ENCODE peak calls at places on chromosomes 5 and 9, in ten cellular contexts. One of them, this sample, is unnamed.

GRCh38 chr5:171863928-171864327 is 78.3 kb downstream of the SMIM23 start:
- DNase-seq in breast epithelium: no peak
- DNase-seq in HCT116: no peak
- DNase-seq in sigmoid colon: no peak
- DNase-seq in SK-N-SH: no peak
- DNase-seq in suprapubic skin: no peak
- DNase-seq in transverse colon: no peak
- DNase-seq in stomach: no peak
- DNase-seq in Panc1: no peak
- DNase-seq in upper lobe of left lung: no peak
- DNase-seq in this sample: no peak

GRCh38 chr5:135386886-135387628 is 12.0 kb downstream of the MACROH2A1 start:
- DNase-seq in breast epithelium: no peak
- DNase-seq in HCT116: peak; percentile 62
- DNase-seq in sigmoid colon: no peak
- DNase-seq in SK-N-SH: no peak
- DNase-seq in suprapubic skin: no peak
- DNase-seq in transverse colon: peak; percentile 70
- DNase-seq in stomach: peak; percentile 59
- DNase-seq in Panc1: peak; percentile 47
- DNase-seq in upper lobe of left lung: no peak
- DNase-seq in this sample: no peak

GRCh38 chr5:27821681-27822080 is 783.3 kb upstream of the CDH9 start:
- DNase-seq in breast epithelium: no peak
- DNase-seq in HCT116: no peak
- DNase-seq in sigmoid colon: no peak
- DNase-seq in SK-N-SH: no peak
- DNase-seq in suprapubic skin: no peak
- DNase-seq in transverse colon: no peak
- DNase-seq in stomach: no peak
- DNase-seq in Panc1: no peak
- DNase-seq in upper lobe of left lung: no peak
- DNase-seq in this sample: no peak

GRCh38 chr5:135124128-135124527 is 90.1 kb upstream of the PITX1 start:
- DNase-seq in breast epithelium: no peak
- DNase-seq in HCT116: no peak
- DNase-seq in sigmoid colon: no peak
- DNase-seq in SK-N-SH: no peak
- DNase-seq in suprapubic skin: no peak
- DNase-seq in transverse colon: no peak
- DNase-seq in stomach: no peak
- DNase-seq in Panc1: no peak
- DNase-seq in upper lobe of left lung: no peak
- DNase-seq in this sample: no peak

GRCh38 chr9:72305102-72305546 is 59.9 kb downstream of the ZFAND5 start:
- DNase-seq in breast epithelium: peak; percentile 64
- DNase-seq in HCT116: peak; percentile 95
- DNase-seq in sigmoid colon: peak; percentile 97
- DNase-seq in SK-N-SH: peak; percentile 8
- DNase-seq in suprapubic skin: no peak
- DNase-seq in transverse colon: peak; percentile 89
- DNase-seq in stomach: peak; percentile 85
- DNase-seq in Panc1: no peak
- DNase-seq in upper lobe of left lung: no peak
- DNase-seq in this sample: peak; percentile 46

GRCh38 chr9:14243514-14244042 is 70.4 kb downstream of the NFIB start:
- DNase-seq in breast epithelium: no peak
- DNase-seq in HCT116: no peak
- DNase-seq in sigmoid colon: no peak
- DNase-seq in SK-N-SH: no peak
- DNase-seq in suprapubic skin: no peak
- DNase-seq in transverse colon: no peak
- DNase-seq in stomach: no peak
- DNase-seq in Panc1: no peak
- DNase-seq in upper lobe of left lung: no peak
- DNase-seq in this sample: no peak

GRCh38 chr9:130029591-130029990 is 13.4 kb downstream of the FNBP1 start:
- DNase-seq in breast epithelium: no peak
- DNase-seq in HCT116: no peak
- DNase-seq in sigmoid colon: no peak
- DNase-seq in SK-N-SH: no peak
- DNase-seq in suprapubic skin: no peak
- DNase-seq in transverse colon: no peak
- DNase-seq in stomach: no peak
- DNase-seq in Panc1: no peak
- DNase-seq in upper lobe of left lung: no peak
- DNase-seq in this sample: no peak

GRCh38 chr9:77386187-77386586 is 208.9 kb downstream of the VPS13A start:
- DNase-seq in breast epithelium: no peak
- DNase-seq in HCT116: no peak
- DNase-seq in sigmoid colon: no peak
- DNase-seq in SK-N-SH: no peak
- DNase-seq in suprapubic skin: no peak
- DNase-seq in transverse colon: no peak
- DNase-seq in stomach: no peak
- DNase-seq in Panc1: no peak
- DNase-seq in upper lobe of left lung: no peak
- DNase-seq in this sample: no peak

GRCh38 chr9:86200599-86201162 is 58.8 kb downstream of the C9orf153 start:
- DNase-seq in breast epithelium: no peak
- DNase-seq in HCT116: no peak
- DNase-seq in sigmoid colon: no peak
- DNase-seq in SK-N-SH: no peak
- DNase-seq in suprapubic skin: no peak
- DNase-seq in transverse colon: no peak
- DNase-seq in stomach: no peak
- DNase-seq in Panc1: no peak
- DNase-seq in upper lobe of left lung: no peak
- DNase-seq in this sample: no peak

GRCh38 chr5:81782811-81783210 is 31.9 kb upstream of the SSBP2 start:
- DNase-seq in breast epithelium: no peak
- DNase-seq in HCT116: no peak
- DNase-seq in sigmoid colon: no peak
- DNase-seq in SK-N-SH: no peak
- DNase-seq in suprapubic skin: no peak
- DNase-seq in transverse colon: no peak
- DNase-seq in stomach: no peak
- DNase-seq in Panc1: no peak
- DNase-seq in upper lobe of left lung: no peak
- DNase-seq in this sample: no peak

GRCh38 chr5:71996789-71997188 is 110.5 kb upstream of the MAP1B start:
- DNase-seq in breast epithelium: no peak
- DNase-seq in HCT116: no peak
- DNase-seq in sigmoid colon: no peak
- DNase-seq in SK-N-SH: peak; percentile 20
- DNase-seq in suprapubic skin: no peak
- DNase-seq in transverse colon: no peak
- DNase-seq in stomach: no peak
- DNase-seq in Panc1: no peak
- DNase-seq in upper lobe of left lung: no peak
- DNase-seq in this sample: no peak

GRCh38 chr9:105835721-105836120 is 141.4 kb downstream of the TMEM38B start:
- DNase-seq in breast epithelium: no peak
- DNase-seq in HCT116: no peak
- DNase-seq in sigmoid colon: no peak
- DNase-seq in SK-N-SH: no peak
- DNase-seq in suprapubic skin: no peak
- DNase-seq in transverse colon: no peak
- DNase-seq in stomach: no peak
- DNase-seq in Panc1: no peak
- DNase-seq in upper lobe of left lung: peak; percentile 18
- DNase-seq in this sample: no peak

GRCh38 chr5:173153842-173154241 is 9.5 kb downstream of the BNIP1 start:
- DNase-seq in breast epithelium: no peak
- DNase-seq in HCT116: no peak
- DNase-seq in sigmoid colon: no peak
- DNase-seq in SK-N-SH: no peak
- DNase-seq in suprapubic skin: no peak
- DNase-seq in transverse colon: no peak
- DNase-seq in stomach: no peak
- DNase-seq in Panc1: no peak
- DNase-seq in upper lobe of left lung: no peak
- DNase-seq in this sample: no peak

GRCh38 chr5:146751781-146752401 is 126.7 kb downstream of the PPP2R2B start:
- DNase-seq in breast epithelium: no peak
- DNase-seq in HCT116: no peak
- DNase-seq in sigmoid colon: no peak
- DNase-seq in SK-N-SH: no peak
- DNase-seq in suprapubic skin: no peak
- DNase-seq in transverse colon: peak; percentile 25
- DNase-seq in stomach: peak; percentile 26
- DNase-seq in Panc1: no peak
- DNase-seq in upper lobe of left lung: no peak
- DNase-seq in this sample: no peak

GRCh38 chr5:126477681-126478117 is 54.5 kb downstream of the GRAMD2B start:
- DNase-seq in breast epithelium: peak; percentile 71
- DNase-seq in HCT116: no peak
- DNase-seq in sigmoid colon: no peak
- DNase-seq in SK-N-SH: no peak
- DNase-seq in suprapubic skin: no peak
- DNase-seq in transverse colon: no peak
- DNase-seq in stomach: no peak
- DNase-seq in Panc1: no peak
- DNase-seq in upper lobe of left lung: no peak
- DNase-seq in this sample: no peak
- TF ChIP-seq POLR2AphosphoS5 in breast epithelium: no peak
- TF ChIP-seq POLR2AphosphoS5 in HCT116: no peak
- TF ChIP-seq POLR2AphosphoS5 in sigmoid colon: peak; percentile 13
- TF ChIP-seq POLR2AphosphoS5 in SK-N-SH: no peak
- TF ChIP-seq POLR2AphosphoS5 in suprapubic skin: no peak
- TF ChIP-seq POLR2AphosphoS5 in transverse colon: no peak
- TF ChIP-seq POLR2AphosphoS5 in stomach: no peak
- TF ChIP-seq POLR2AphosphoS5 in Panc1: no peak
- TF ChIP-seq POLR2AphosphoS5 in upper lobe of left lung: no peak
- TF ChIP-seq POLR2AphosphoS5 in this sample: no peak

DNA sequence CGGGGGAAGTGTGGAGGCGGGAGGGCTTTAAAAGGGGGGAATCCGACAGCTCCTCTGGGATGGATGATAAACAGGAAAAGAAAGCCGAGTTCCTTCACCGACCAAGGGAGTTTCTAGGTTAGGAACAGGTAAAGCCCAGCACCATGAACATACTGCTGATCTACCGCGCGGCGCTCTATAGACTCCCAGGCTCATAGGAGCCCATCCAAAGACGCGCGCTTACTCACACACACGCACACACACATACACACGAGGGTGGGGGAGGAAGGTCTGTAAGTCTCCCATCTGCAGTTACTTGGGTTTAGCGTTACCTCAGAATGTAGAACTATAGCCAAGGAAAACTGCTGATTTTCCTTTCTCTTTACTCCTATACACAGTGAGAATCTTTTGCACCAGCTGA is 2.6 kb upstream of the GABRB2 start:
- DNase-seq in breast epithelium: no peak
- DNase-seq in HCT116: no peak
- DNase-seq in sigmoid colon: no peak
- DNase-seq in SK-N-SH: no peak
- DNase-seq in suprapubic skin: no peak
- DNase-seq in transverse colon: no peak
- DNase-seq in stomach: no peak
- DNase-seq in Panc1: no peak
- DNase-seq in upper lobe of left lung: no peak
- DNase-seq in this sample: no peak
- H3K4me3 ChIP-seq in breast epithelium: peak overlapping the region; percentile 46
- H3K4me3 ChIP-seq in HCT116: no peak overlapping the region
- H3K4me3 ChIP-seq in sigmoid colon: no peak overlapping the region
- H3K4me3 ChIP-seq in SK-N-SH: no peak overlapping the region
- H3K4me3 ChIP-seq in suprapubic skin: peak overlapping the region; percentile 51
- H3K4me3 ChIP-seq in transverse colon: peak overlapping the region; percentile 38
- H3K4me3 ChIP-seq in stomach: peak overlapping the region; percentile 47
- H3K4me3 ChIP-seq in Panc1: no peak overlapping the region
- H3K4me3 ChIP-seq in upper lobe of left lung: no peak overlapping the region
- H3K4me3 ChIP-seq in this sample: no peak overlapping the region

GRCh38 chr5:1886634-1887399 is 4.1 kb upstream of the IRX4 start:
- DNase-seq in breast epithelium: no peak
- DNase-seq in HCT116: no peak
- DNase-seq in sigmoid colon: no peak
- DNase-seq in SK-N-SH: no peak
- DNase-seq in suprapubic skin: no peak
- DNase-seq in transverse colon: no peak
- DNase-seq in stomach: no peak
- DNase-seq in Panc1: no peak
- DNase-seq in upper lobe of left lung: no peak
- DNase-seq in this sample: no peak

GRCh38 chr5:1883925-1884637 is 1.4 kb upstream of the IRX4 start:
- DNase-seq in breast epithelium: no peak
- DNase-seq in HCT116: no peak
- DNase-seq in sigmoid colon: no peak
- DNase-seq in SK-N-SH: no peak
- DNase-seq in suprapubic skin: no peak
- DNase-seq in transverse colon: no peak
- DNase-seq in stomach: no peak
- DNase-seq in Panc1: no peak
- DNase-seq in upper lobe of left lung: no peak
- DNase-seq in this sample: no peak

GRCh38 chr5:1884638-1885475 is 2.1 kb upstream of the IRX4 start:
- DNase-seq in breast epithelium: no peak
- DNase-seq in HCT116: no peak
- DNase-seq in sigmoid colon: no peak
- DNase-seq in SK-N-SH: no peak
- DNase-seq in suprapubic skin: no peak
- DNase-seq in transverse colon: no peak
- DNase-seq in stomach: no peak
- DNase-seq in Panc1: no peak
- DNase-seq in upper lobe of left lung: no peak
- DNase-seq in this sample: no peak

GRCh38 chr5:1885777-1886633 is 3.3 kb upstream of the IRX4 start:
- DNase-seq in breast epithelium: no peak
- DNase-seq in HCT116: no peak
- DNase-seq in sigmoid colon: no peak
- DNase-seq in SK-N-SH: no peak
- DNase-seq in suprapubic skin: no peak
- DNase-seq in transverse colon: no peak
- DNase-seq in stomach: no peak
- DNase-seq in Panc1: no peak
- DNase-seq in upper lobe of left lung: no peak
- DNase-seq in this sample: no peak

DNA sequence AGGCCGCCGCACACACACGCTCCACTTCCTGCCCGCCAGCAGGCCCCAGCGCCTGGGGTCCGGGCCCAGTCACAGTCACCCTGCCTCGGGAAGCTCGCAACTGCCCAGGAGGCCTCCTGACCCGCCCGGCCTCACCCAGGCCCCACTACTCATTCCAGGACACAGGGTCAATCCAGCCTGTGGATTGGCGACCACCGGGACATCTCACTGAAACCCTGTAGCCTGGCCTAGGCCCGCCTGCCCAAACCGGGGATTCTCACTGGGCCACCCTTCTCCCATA is 2.7 kb upstream of the IRX4 start:
- DNase-seq in breast epithelium: no peak
- DNase-seq in HCT116: no peak
- DNase-seq in sigmoid colon: no peak
- DNase-seq in SK-N-SH: no peak
- DNase-seq in suprapubic skin: no peak
- DNase-seq in transverse colon: no peak
- DNase-seq in stomach: no peak
- DNase-seq in Panc1: no peak
- DNase-seq in upper lobe of left lung: no peak
- DNase-seq in this sample: no peak
- TF ChIP-seq CTCF in breast epithelium: no peak
- TF ChIP-seq CTCF in HCT116: no peak
- TF ChIP-seq CTCF in sigmoid colon: no peak
- TF ChIP-seq CTCF in SK-N-SH: no peak
- TF ChIP-seq CTCF in suprapubic skin: no peak
- TF ChIP-seq CTCF in transverse colon: no peak
- TF ChIP-seq CTCF in stomach: no peak
- TF ChIP-seq CTCF in Panc1: no peak
- TF ChIP-seq CTCF in upper lobe of left lung: no peak
- TF ChIP-seq CTCF in this sample: no peak

GRCh38 chr9:117153021-117153420 is 261.8 kb downstream of the ASTN2 start:
- DNase-seq in breast epithelium: no peak
- DNase-seq in HCT116: no peak
- DNase-seq in sigmoid colon: no peak
- DNase-seq in SK-N-SH: no peak
- DNase-seq in suprapubic skin: no peak
- DNase-seq in transverse colon: no peak
- DNase-seq in stomach: no peak
- DNase-seq in Panc1: no peak
- DNase-seq in upper lobe of left lung: no peak
- DNase-seq in this sample: no peak
- TF ChIP-seq POLR2AphosphoS5 in breast epithelium: no peak
- TF ChIP-seq POLR2AphosphoS5 in HCT116: no peak
- TF ChIP-seq POLR2AphosphoS5 in sigmoid colon: no peak
- TF ChIP-seq POLR2AphosphoS5 in SK-N-SH: no peak
- TF ChIP-seq POLR2AphosphoS5 in suprapubic skin: no peak
- TF ChIP-seq POLR2AphosphoS5 in transverse colon: no peak
- TF ChIP-seq POLR2AphosphoS5 in stomach: no peak
- TF ChIP-seq POLR2AphosphoS5 in Panc1: no peak
- TF ChIP-seq POLR2AphosphoS5 in upper lobe of left lung: no peak
- TF ChIP-seq POLR2AphosphoS5 in this sample: no peak

This sample was measured in prostate gland.